ENCODE peak calls at places on chromosomes 16 and 17, in six cellular contexts. J is left lung, Z is BJ, G is heart right ventricle, C is pancreas, Q is tibial nerve. A is an unnamed sample. For H3K27me3 and H3K36me3, the result is how much of the 10 kb centered on the place peaks cover.

GRCh38 chr16:46629331-46629843 is 8.2 kb upstream of the SHCBP1 start:
- DNase-seq in G (no peak), Q (no peak), J (no peak), C (no peak), Z (no peak), A (no peak)

GRCh38 chr16:22623351-22623781 is 112.7 kb downstream of the NPIPB5 start:
- DNase-seq in Z (peak), Q (no peak), J (no peak), C (no peak), G (no peak), A (no peak)

GRCh38 chr17:28949185-28950016 is 1.9 kb downstream of the PHF12 start:
- DNase-seq in Z (no peak), C (peak), J (peak), Q (no peak), G (peak), A (peak)

GRCh38 chr16:21023509-21024202 is 123.1 kb downstream of the LYRM1 start:
- DNase-seq in J (no peak), G (peak), Q (no peak), C (no peak), Z (no peak), A (no peak)

GRCh38 chr17:427327-427726 is 74.7 kb upstream of the RPH3AL start:
- DNase-seq in C (no peak), J (no peak), Q (no peak), Z (no peak), G (no peak), A (no peak)

GRCh38 chr16:89892635-89893034 is 19.2 kb downstream of the TCF25 start:
- DNase-seq in Z (no peak), J (no peak), Q (no peak), G (no peak), C (no peak), A (no peak)

GRCh38 chr17:31136319-31136718 is 41.5 kb downstream of the NF1 start:
- DNase-seq in J (no peak), Z (no peak), G (no peak), C (no peak), Q (no peak), A (no peak)

GRCh38 chr17:81453712-81454111 is 58.5 kb downstream of the BAHCC1 start:
- DNase-seq in J (no peak), G (no peak), C (no peak), Z (no peak), Q (no peak), A (peak)

GRCh38 chr16:88116121-88116900 is 165.1 kb downstream of the BANP start:
- DNase-seq in Z (no peak), J (no peak), G (no peak), C (no peak), Q (no peak), A (no peak)

GRCh38 chr17:2215616-2216364 is 87.8 kb downstream of the SMG6 start:
- DNase-seq in Q (peak), J (peak), C (no peak), G (peak), Z (peak), A (peak)

GRCh38 chr17:69864531-69864930 is 210.5 kb upstream of the KCNJ16 start:
- DNase-seq in J (no peak), G (no peak), C (no peak), Z (no peak), Q (no peak), A (no peak)

GRCh38 chr16:19911204-19911603 is 26.6 kb upstream of the GPRC5B start:
- DNase-seq in G (no peak), Q (no peak), J (no peak), Z (no peak), C (no peak), A (no peak)

GRCh38 chr16:56771558-56772279 is 41.8 kb downstream of the NUP93 start:
- DNase-seq in Z (no peak), C (no peak), Q (no peak), G (no peak), J (no peak), A (no peak)

DNA sequence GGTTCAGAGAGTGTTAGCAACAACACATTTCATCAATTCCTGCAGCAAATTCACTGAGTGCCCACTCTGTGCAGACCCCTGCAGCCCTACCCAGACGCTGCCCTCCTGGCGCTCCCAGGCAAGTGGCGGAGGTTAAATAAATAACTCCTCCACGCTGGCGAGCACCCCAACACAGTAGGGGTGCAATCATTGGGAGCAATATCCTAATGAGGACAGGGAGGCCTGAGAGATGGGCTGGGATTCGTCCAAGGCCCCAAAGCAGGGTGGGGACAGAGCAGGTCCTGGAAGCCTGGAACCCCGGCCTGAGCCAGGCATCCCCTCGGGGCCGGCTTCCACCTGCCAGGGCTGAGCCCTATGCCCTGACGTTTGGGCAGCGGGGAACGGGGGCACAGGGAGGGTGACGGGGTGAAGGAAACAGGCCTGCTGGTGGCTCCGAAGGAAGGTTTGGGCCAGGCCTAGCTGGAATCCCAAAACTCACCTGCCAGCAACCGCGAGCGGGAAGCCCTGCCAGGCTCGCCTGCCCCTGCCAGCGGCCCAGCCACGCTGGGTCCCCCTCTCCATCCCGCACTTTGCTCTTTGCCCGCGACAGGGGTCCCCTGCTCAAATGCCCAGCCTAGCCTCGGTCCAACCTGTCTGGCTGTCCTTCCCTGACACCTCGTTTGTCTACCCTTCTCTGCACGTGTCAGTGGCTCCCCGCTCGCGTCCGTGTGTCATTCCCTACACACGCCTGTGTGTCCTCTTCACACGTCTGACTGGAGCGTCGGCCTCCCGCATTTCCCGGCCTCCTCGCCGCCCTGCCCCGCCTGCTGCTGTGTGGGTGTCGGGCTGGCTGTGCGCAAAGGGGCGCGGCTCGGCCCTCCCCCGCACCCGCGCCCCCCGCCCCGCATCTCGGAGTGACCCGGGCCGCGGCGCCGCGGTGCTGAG is 721 bp upstream of the BEAN1 start:
- DNase-seq in Q (no peak), G (no peak), C (peak), Z (no peak), J (no peak), A (no peak)
- H3K27me3 ChIP-seq in Q (under half), G (under half), C (under half), Z (half or more), J (under half), A (under half)

GRCh38 chr16:4475880-4476790 is at the start of gene HMOX2:
- DNase-seq in C (peak), G (peak), Q (peak), J (peak), Z (no peak), A (peak)

GRCh38 chr16:4481526-4481925 is 5.3 kb downstream of the HMOX2 start:
- DNase-seq in C (no peak), J (no peak), Q (no peak), Z (no peak), G (no peak), A (no peak)

GRCh38 chr16:4481965-4482364 is 5.8 kb downstream of the HMOX2 start:
- DNase-seq in J (no peak), Z (no peak), G (no peak), Q (no peak), C (no peak), A (no peak)

GRCh38 chr16:4474192-4474961 is at the start of gene NMRAL1:
- DNase-seq in Z (peak), J (peak), C (peak), Q (peak), G (peak), A (peak)

DNA sequence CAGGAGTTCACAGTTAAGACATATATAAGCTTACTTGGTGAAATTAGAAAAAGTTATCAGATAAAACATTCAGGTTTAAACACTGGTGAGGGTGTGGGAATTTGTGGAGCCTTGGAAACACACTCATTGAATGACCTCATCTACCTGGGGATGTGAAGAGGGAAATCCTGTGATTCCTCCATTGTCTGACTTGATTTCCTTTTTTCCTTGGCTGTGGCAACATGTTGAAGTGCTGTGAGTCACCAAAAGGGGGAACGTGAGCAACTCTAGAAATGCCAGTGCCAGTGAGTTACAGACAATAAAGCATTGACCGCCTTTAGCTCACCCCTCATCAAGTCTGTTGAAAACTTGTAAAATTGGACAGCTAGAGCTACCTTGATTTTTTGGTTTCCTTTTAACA is 1.8 kb downstream of the HMOX2 start:
- DNase-seq in Q (no peak), G (no peak), C (no peak), J (no peak), Z (no peak), A (no peak)
- TF ChIP-seq CTCF in Q (no peak), G (no peak), C (no peak), J (no peak), Z (peak), A (no peak)

GRCh38 chr17:63688396-63689020 is 11.4 kb downstream of the LIMD2 start:
- DNase-seq in G (no peak), Z (no peak), Q (no peak), C (no peak), J (no peak), A (no peak)
- H3K36me3 ChIP-seq in G (half or more), Z (under half), Q (half or more), C (under half), J (under half), A (under half)

DNA sequence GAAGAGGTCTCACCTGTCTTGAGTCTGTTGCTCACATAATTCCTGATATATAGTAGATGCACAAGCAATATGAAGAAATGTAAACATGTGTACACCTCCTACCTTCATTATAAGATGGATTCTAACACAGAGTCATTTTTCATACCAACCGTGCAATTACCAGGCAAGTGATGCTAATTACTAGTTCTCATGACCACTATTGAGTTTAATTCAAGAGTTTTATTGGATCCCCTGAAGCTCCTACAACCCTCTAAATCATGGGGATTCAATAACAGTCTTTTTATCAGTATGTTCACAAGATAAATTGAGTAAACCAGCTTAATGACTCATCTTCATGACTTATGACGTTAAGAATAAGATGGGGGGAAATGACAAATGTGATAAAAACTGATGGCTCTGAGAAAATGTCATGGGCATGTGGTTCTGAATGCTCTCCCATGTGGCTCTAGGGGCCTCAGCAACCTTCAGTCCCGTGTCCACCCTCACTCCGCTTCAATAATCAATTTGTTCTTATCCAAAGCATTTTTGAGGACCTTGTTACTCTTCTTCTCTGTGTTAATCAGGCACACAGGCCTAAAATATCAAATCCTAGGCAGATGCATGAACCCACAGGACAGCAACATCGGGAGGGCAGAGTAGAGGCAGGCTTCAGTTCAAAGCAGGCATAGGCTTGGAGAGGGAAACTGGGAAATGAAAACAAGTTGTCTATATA is 42.8 kb downstream of the PRAC1 start:
- DNase-seq in C (no peak), J (no peak), G (no peak), Q (no peak), Z (no peak), A (no peak)
- H3K27me3 ChIP-seq in C (under half), J (under half), G (half or more), Q (under half), Z (under half), A (under half)

GRCh38 chr17:18161226-18162094 is 22.2 kb upstream of the ALKBH5 start:
- DNase-seq in C (no peak), Z (no peak), Q (no peak), G (no peak), J (no peak), A (peak)

GRCh38 chr17:18172528-18173278 is 10.9 kb upstream of the ALKBH5 start:
- DNase-seq in G (no peak), C (no peak), Z (no peak), J (no peak), Q (no peak), A (no peak)

GRCh38 chr17:18167421-18167820 is 16.2 kb upstream of the ALKBH5 start:
- DNase-seq in Z (no peak), J (no peak), C (no peak), G (no peak), Q (no peak), A (no peak)

GRCh38 chr17:18163528-18163927 is 20.1 kb upstream of the ALKBH5 start:
- DNase-seq in J (no peak), C (no peak), G (no peak), Z (no peak), Q (no peak), A (no peak)

GRCh38 chr17:18166894-18167293 is 16.7 kb upstream of the ALKBH5 start:
- DNase-seq in J (no peak), Z (no peak), G (no peak), Q (no peak), C (no peak), A (no peak)
- TF ChIP-seq CTCF in J (no peak), Z (no peak), G (no peak), Q (no peak), C (no peak), A (peak)

GRCh38 chr16:68282064-68282452 is 17.7 kb downstream of the SLC7A6 start:
- DNase-seq in G (no peak), Q (no peak), Z (no peak), J (no peak), C (no peak), A (no peak)
- H3K36me3 ChIP-seq in G (under half), Q (under half), Z (under half), J (under half), C (under half), A (under half)